ENCODE peak calls at places on chromosomes 6 and 20, in ten cellular contexts. C is activated naive CD8-positive, alpha-beta T cell treated with anti-CD3 and anti-CD28 coated beads, Interleukin-2, amount 10 ng/mL, durations not matched to agents 7 days and 5 days; V is K562; Z is Panc1; N is naive thymus-derived CD8-positive, alpha-beta T cell; W is mucosa of descending colon; A is aorta; J is activated T-cell treated with anti-CD3 and anti-CD28 coated beads, Interleukin-2, amount 50 U/mL, for 72 hours; K is Right ventricle myocardium superior; S is SK-N-SH treated with all-trans-retinoic acid at 6 μM for 48 hours. F is an unnamed sample.

GRCh38 chr6:16278048-16278724 is 39.8 kb downstream of the GMPR start:
- ATAC-seq in Z (peak), W (peak), C (no peak), V (no peak), J (no peak), S (peak), N (no peak), K (peak), A (peak), F (no peak)

GRCh38 chr20:32509639-32510066 is 75.5 kb downstream of the NOL4L start:
- ATAC-seq in N (peak), J (peak), K (no peak), W (peak), S (peak), C (peak), A (no peak), Z (no peak), V (no peak), F (peak)

GRCh38 chr6:80250391-80250997 is 144.0 kb downstream of the BCKDHB start:
- ATAC-seq in V (peak), C (no peak), A (no peak), K (no peak), S (no peak), Z (no peak), W (no peak), N (no peak), J (peak), F (peak)

GRCh38 chr6:167416676-167417430 is 92.0 kb downstream of the TTLL2 start:
- ATAC-seq in K (no peak), A (no peak), J (no peak), N (no peak), Z (no peak), V (no peak), W (no peak), C (no peak), S (no peak), F (no peak)

GRCh38 chr6:91278416-91278815 is 691.5 kb upstream of the MAP3K7 start:
- ATAC-seq in W (no peak), Z (no peak), C (no peak), S (no peak), V (no peak), A (no peak), N (no peak), J (no peak), K (no peak), F (no peak)

GRCh38 chr20:58922036-58922435 is 59.0 kb upstream of the NELFCD start:
- ATAC-seq in A (no peak), V (no peak), J (no peak), S (no peak), K (no peak), Z (no peak), N (no peak), W (no peak), C (no peak), F (no peak)

GRCh38 chr20:58699246-58700107 is 6.9 kb downstream of the NPEPL1 start:
- ATAC-seq in C (no peak), A (peak), K (peak), S (no peak), W (no peak), Z (no peak), N (no peak), V (no peak), J (peak), F (no peak)

GRCh38 chr6:56767892-56768531 is 125.3 kb upstream of the DST start:
- ATAC-seq in K (no peak), C (no peak), S (no peak), W (no peak), J (no peak), A (no peak), Z (no peak), V (no peak), N (no peak), F (no peak)

GRCh38 chr20:62616728-62617621 is 25.3 kb upstream of the SLCO4A1 start:
- ATAC-seq in N (peak), S (peak), W (peak), C (peak), Z (peak), V (peak), K (peak), A (peak), J (peak), F (peak)

GRCh38 chr6:21109421-21110178 is 484.0 kb upstream of the SOX4 start:
- ATAC-seq in J (no peak), S (peak), A (no peak), K (no peak), V (peak), C (no peak), N (no peak), Z (peak), W (no peak), F (no peak)

GRCh38 chr20:29687438-29687837 is 1570.0 kb upstream of the DEFB115 start:
- ATAC-seq in S (no peak), J (no peak), V (peak), K (no peak), Z (no peak), N (no peak), A (no peak), W (no peak), C (no peak), F (no peak)

GRCh38 chr20:38776363-38776762 is 28.1 kb downstream of the ACTR5 start:
- ATAC-seq in J (peak), W (no peak), V (no peak), A (no peak), K (no peak), C (no peak), Z (no peak), S (no peak), N (no peak), F (peak)

GRCh38 chr6:135094403-135094821 is 39.8 kb upstream of the HBS1L start:
- ATAC-seq in Z (no peak), S (no peak), K (no peak), J (peak), A (no peak), N (peak), C (peak), W (peak), V (peak), F (peak)

GRCh38 chr20:62823688-62824475 is 7.0 kb downstream of the COL9A3 start:
- ATAC-seq in N (no peak), K (no peak), S (no peak), Z (no peak), J (no peak), W (no peak), V (no peak), A (no peak), C (no peak), F (no peak)

GRCh38 chr6:41021832-41022231 is 17.2 kb downstream of the UNC5CL start:
- ATAC-seq in N (no peak), C (no peak), W (no peak), S (peak), V (peak), J (no peak), K (peak), Z (peak), A (no peak), F (no peak)

GRCh38 chr6:110661426-110661825 is 153.8 kb downstream of the CDK19 start:
- ATAC-seq in K (no peak), W (no peak), A (no peak), N (no peak), S (no peak), V (no peak), Z (no peak), J (no peak), C (no peak), F (no peak)

GRCh38 chr6:101876431-101876830 is 482.9 kb downstream of the GRIK2 start:
- ATAC-seq in Z (no peak), V (no peak), C (no peak), S (no peak), W (no peak), N (no peak), K (no peak), A (no peak), J (no peak), F (no peak)

GRCh38 chr20:1853472-1853871 is 41.7 kb upstream of the SIRPA start:
- ATAC-seq in J (no peak), K (no peak), V (no peak), A (no peak), N (no peak), W (no peak), C (no peak), S (no peak), Z (no peak), F (no peak)

GRCh38 chr20:5696011-5696559 is 54.1 kb upstream of the SHLD1 start:
- ATAC-seq in J (no peak), Z (no peak), W (peak), K (peak), V (no peak), A (no peak), N (no peak), C (no peak), S (peak), F (no peak)

GRCh38 chr6:154206984-154207383 is 149.6 kb downstream of the IPCEF1 start:
- ATAC-seq in S (no peak), K (no peak), N (no peak), W (no peak), J (no peak), V (no peak), Z (no peak), C (no peak), A (no peak), F (no peak)

GRCh38 chr6:150212745-150213144 is 69.9 kb downstream of the PPP1R14C start:
- ATAC-seq in S (no peak), W (peak), J (no peak), Z (no peak), A (no peak), V (peak), N (no peak), K (no peak), C (no peak), F (no peak)

GRCh38 chr20:45828589-45828988 is 1.5 kb upstream of the TNNC2 start:
- ATAC-seq in S (peak), Z (no peak), A (peak), C (no peak), W (no peak), V (no peak), J (no peak), N (no peak), K (no peak), F (no peak)

GRCh38 chr20:62475819-62476073 is at the start of gene GATA5:
- ATAC-seq in V (peak), Z (peak), W (no peak), J (no peak), A (no peak), C (no peak), N (no peak), S (no peak), K (no peak), F (no peak)

GRCh38 chr6:108594640-108595039 is 33.9 kb downstream of the FOXO3 start:
- ATAC-seq in C (no peak), J (no peak), K (peak), V (no peak), S (no peak), A (peak), N (no peak), Z (no peak), W (peak), F (no peak)

GRCh38 chr6:156808287-156808686 is 31.1 kb downstream of the ARID1B start:
- ATAC-seq in K (peak), C (no peak), Z (no peak), S (peak), V (peak), W (no peak), N (no peak), J (peak), A (peak), F (no peak)